ENCODE peak calls at places on chromosomes 11 and 22, in eight cellular contexts. A is NCI-H774; U is LHCN-M2; M is A549; D is left lobe of liver; P is HT1080; I is T-helper 17 cell; H is activated naive CD4-positive, alpha-beta T cell treated with anti-CD3 and anti-CD28 coated beads for 36 hours. W is an unnamed sample.

GRCh38 chr11:83054001-83054400 is 17.7 kb downstream of the RAB30 start:
- DNase-seq in H (no peak), D (no peak), U (no peak), I (no peak), M (no peak), P (no peak), A (no peak), W (no peak)

GRCh38 chr11:31150011-31150410 is 219.5 kb downstream of the DCDC1 start:
- DNase-seq in M (no peak), A (no peak), H (no peak), P (no peak), U (no peak), I (no peak), D (no peak), W (no peak)

GRCh38 chr11:126318642-126319373 is 14.9 kb downstream of the DCPS start:
- DNase-seq in M (no peak), I (no peak), U (peak), D (no peak), H (peak), A (no peak), P (peak), W (no peak)

GRCh38 chr11:103529217-103529684 is 420.0 kb downstream of the DYNC2H1 start:
- DNase-seq in I (no peak), M (peak), H (no peak), A (no peak), D (no peak), P (peak), U (peak), W (no peak)

GRCh38 chr22:21984793-21985192 is 2.2 kb upstream of the TOP3B start:
- DNase-seq in M (no peak), U (peak), I (no peak), D (no peak), A (no peak), H (no peak), P (peak), W (peak)

GRCh38 chr11:65381721-65382035 is 768 bp downstream of the SLC25A45 start:
- DNase-seq in U (peak), A (no peak), M (peak), I (no peak), H (peak), P (no peak), D (no peak), W (no peak)

GRCh38 chr11:57474017-57474750 is 13.9 kb downstream of the RTN4RL2 start:
- DNase-seq in D (no peak), P (no peak), I (no peak), U (no peak), M (no peak), A (no peak), H (peak), W (no peak)

GRCh38 chr11:73980001-73980960 is 2.4 kb downstream of the UCP2 start:
- DNase-seq in A (peak), D (no peak), M (no peak), H (peak), I (peak), U (no peak), P (peak), W (no peak)

GRCh38 chr11:1100417-1101245 is 26.0 kb downstream of the MUC2 start:
- DNase-seq in I (no peak), U (no peak), D (no peak), P (no peak), H (no peak), A (no peak), M (no peak), W (no peak)

GRCh38 chr11:64372802-64373597 is 14.0 kb downstream of the RPS6KA4 start:
- DNase-seq in A (peak), I (no peak), U (peak), M (peak), P (peak), H (no peak), D (no peak), W (peak)

W was measured in NCI-H1930.